ENCODE peak calls at places on chromosomes 1 and 21, in four cellular contexts. One of them, this sample, is unnamed.

GRCh38 chr1:102640872-102641271 is 467.4 kb downstream of the COL11A1 start:
- DNase-seq in stimulated activated CD4-positive, alpha-beta T cell treated with anti-CD3 and anti-CD28 coated beads, Interleukin-1b, Interleukin-23, amount 100 ng/mL, for 4 hours: no peak
- DNase-seq in ovary: no peak
- DNase-seq in cardiac fibroblast: peak; percentile 11
- DNase-seq in this sample: no peak

GRCh38 chr1:19730793-19731192 is 66.1 kb downstream of the HTR6 start:
- DNase-seq in stimulated activated CD4-positive, alpha-beta T cell treated with anti-CD3 and anti-CD28 coated beads, Interleukin-1b, Interleukin-23, amount 100 ng/mL, for 4 hours: no peak
- DNase-seq in ovary: no peak
- DNase-seq in cardiac fibroblast: no peak
- DNase-seq in this sample: no peak

GRCh38 chr1:31523012-31523411 is 53.3 kb upstream of the TINAGL1 start:
- DNase-seq in stimulated activated CD4-positive, alpha-beta T cell treated with anti-CD3 and anti-CD28 coated beads, Interleukin-1b, Interleukin-23, amount 100 ng/mL, for 4 hours: no peak
- DNase-seq in ovary: no peak
- DNase-seq in cardiac fibroblast: peak; percentile 9
- DNase-seq in this sample: no peak

GRCh38 chr1:69913967-69914366 is 291.4 kb downstream of the LRRC40 start:
- DNase-seq in stimulated activated CD4-positive, alpha-beta T cell treated with anti-CD3 and anti-CD28 coated beads, Interleukin-1b, Interleukin-23, amount 100 ng/mL, for 4 hours: no peak
- DNase-seq in ovary: no peak
- DNase-seq in cardiac fibroblast: peak; percentile 56
- DNase-seq in this sample: no peak

GRCh38 chr1:117817629-117818028 is 111.8 kb downstream of the GDAP2 start:
- DNase-seq in stimulated activated CD4-positive, alpha-beta T cell treated with anti-CD3 and anti-CD28 coated beads, Interleukin-1b, Interleukin-23, amount 100 ng/mL, for 4 hours: no peak
- DNase-seq in ovary: no peak
- DNase-seq in cardiac fibroblast: no peak
- DNase-seq in this sample: no peak

GRCh38 chr21:36698160-36699025 is 522 bp upstream of the SIM2 start:
- DNase-seq in stimulated activated CD4-positive, alpha-beta T cell treated with anti-CD3 and anti-CD28 coated beads, Interleukin-1b, Interleukin-23, amount 100 ng/mL, for 4 hours: no peak
- DNase-seq in ovary: no peak
- DNase-seq in cardiac fibroblast: no peak
- DNase-seq in this sample: no peak

GRCh38 chr21:34926784-34927548 is 122.1 kb downstream of the RUNX1 start:
- DNase-seq in stimulated activated CD4-positive, alpha-beta T cell treated with anti-CD3 and anti-CD28 coated beads, Interleukin-1b, Interleukin-23, amount 100 ng/mL, for 4 hours: no peak
- DNase-seq in ovary: no peak
- DNase-seq in cardiac fibroblast: peak; percentile 71
- DNase-seq in this sample: no peak

GRCh38 chr1:231800071-231800470 is 173.5 kb downstream of the DISC1 start:
- DNase-seq in stimulated activated CD4-positive, alpha-beta T cell treated with anti-CD3 and anti-CD28 coated beads, Interleukin-1b, Interleukin-23, amount 100 ng/mL, for 4 hours: no peak
- DNase-seq in ovary: no peak
- DNase-seq in cardiac fibroblast: peak; percentile 80
- DNase-seq in this sample: no peak

GRCh38 chr1:2439369-2439768 is 27.0 kb upstream of the PEX10 start:
- DNase-seq in stimulated activated CD4-positive, alpha-beta T cell treated with anti-CD3 and anti-CD28 coated beads, Interleukin-1b, Interleukin-23, amount 100 ng/mL, for 4 hours: no peak
- DNase-seq in ovary: no peak
- DNase-seq in cardiac fibroblast: no peak
- DNase-seq in this sample: no peak

GRCh38 chr1:68046885-68047658 is 3.4 kb downstream of the DIRAS3 start:
- DNase-seq in stimulated activated CD4-positive, alpha-beta T cell treated with anti-CD3 and anti-CD28 coated beads, Interleukin-1b, Interleukin-23, amount 100 ng/mL, for 4 hours: no peak
- DNase-seq in ovary: no peak
- DNase-seq in cardiac fibroblast: no peak
- DNase-seq in this sample: no peak

GRCh38 chr1:77533660-77534295 is 148.7 kb downstream of the ZZZ3 start:
- DNase-seq in stimulated activated CD4-positive, alpha-beta T cell treated with anti-CD3 and anti-CD28 coated beads, Interleukin-1b, Interleukin-23, amount 100 ng/mL, for 4 hours: peak; percentile 35
- DNase-seq in ovary: peak; percentile 56
- DNase-seq in cardiac fibroblast: peak; percentile 88
- DNase-seq in this sample: peak; percentile 55

GRCh38 chr1:9070421-9071015 is 1.1 kb upstream of the SLC2A5 start:
- DNase-seq in stimulated activated CD4-positive, alpha-beta T cell treated with anti-CD3 and anti-CD28 coated beads, Interleukin-1b, Interleukin-23, amount 100 ng/mL, for 4 hours: no peak
- DNase-seq in ovary: no peak
- DNase-seq in cardiac fibroblast: no peak
- DNase-seq in this sample: no peak

GRCh38 chr1:49556676-49557234 is 467.0 kb downstream of the AGBL4 start:
- DNase-seq in stimulated activated CD4-positive, alpha-beta T cell treated with anti-CD3 and anti-CD28 coated beads, Interleukin-1b, Interleukin-23, amount 100 ng/mL, for 4 hours: no peak
- DNase-seq in ovary: no peak
- DNase-seq in cardiac fibroblast: no peak
- DNase-seq in this sample: no peak

GRCh38 chr21:33348728-33349127 is 24.0 kb downstream of the IFNAR1 start:
- DNase-seq in stimulated activated CD4-positive, alpha-beta T cell treated with anti-CD3 and anti-CD28 coated beads, Interleukin-1b, Interleukin-23, amount 100 ng/mL, for 4 hours: no peak
- DNase-seq in ovary: no peak
- DNase-seq in cardiac fibroblast: peak; percentile 32
- DNase-seq in this sample: no peak

GRCh38 chr21:44751186-44751798 is 39.9 kb upstream of the TSPEAR start:
- DNase-seq in stimulated activated CD4-positive, alpha-beta T cell treated with anti-CD3 and anti-CD28 coated beads, Interleukin-1b, Interleukin-23, amount 100 ng/mL, for 4 hours: no peak
- DNase-seq in ovary: no peak
- DNase-seq in cardiac fibroblast: no peak
- DNase-seq in this sample: no peak

GRCh38 chr1:227451954-227452353 is 111.4 kb upstream of the ZNF678 start:
- DNase-seq in stimulated activated CD4-positive, alpha-beta T cell treated with anti-CD3 and anti-CD28 coated beads, Interleukin-1b, Interleukin-23, amount 100 ng/mL, for 4 hours: no peak
- DNase-seq in ovary: no peak
- DNase-seq in cardiac fibroblast: no peak
- DNase-seq in this sample: no peak

GRCh38 chr1:180155202-180155682 is 573 bp downstream of the QSOX1 start:
- DNase-seq in stimulated activated CD4-positive, alpha-beta T cell treated with anti-CD3 and anti-CD28 coated beads, Interleukin-1b, Interleukin-23, amount 100 ng/mL, for 4 hours: peak; percentile 18
- DNase-seq in ovary: peak; percentile 42
- DNase-seq in cardiac fibroblast: peak; percentile 15
- DNase-seq in this sample: no peak

GRCh38 chr21:45322231-45322959 is 34.7 kb upstream of the POFUT2 start:
- DNase-seq in stimulated activated CD4-positive, alpha-beta T cell treated with anti-CD3 and anti-CD28 coated beads, Interleukin-1b, Interleukin-23, amount 100 ng/mL, for 4 hours: no peak
- DNase-seq in ovary: no peak
- DNase-seq in cardiac fibroblast: no peak
- DNase-seq in this sample: no peak

GRCh38 chr1:166020229-166020628 is 146.6 kb downstream of the FAM78B start:
- DNase-seq in stimulated activated CD4-positive, alpha-beta T cell treated with anti-CD3 and anti-CD28 coated beads, Interleukin-1b, Interleukin-23, amount 100 ng/mL, for 4 hours: no peak
- DNase-seq in ovary: no peak
- DNase-seq in cardiac fibroblast: no peak
- DNase-seq in this sample: no peak

GRCh38 chr1:228000836-228001563 is 5.8 kb upstream of the WNT3A start:
- DNase-seq in stimulated activated CD4-positive, alpha-beta T cell treated with anti-CD3 and anti-CD28 coated beads, Interleukin-1b, Interleukin-23, amount 100 ng/mL, for 4 hours: no peak
- DNase-seq in ovary: no peak
- DNase-seq in cardiac fibroblast: no peak
- DNase-seq in this sample: no peak

GRCh38 chr1:205356424-205357151 is at the start of gene KLHDC8A:
- DNase-seq in stimulated activated CD4-positive, alpha-beta T cell treated with anti-CD3 and anti-CD28 coated beads, Interleukin-1b, Interleukin-23, amount 100 ng/mL, for 4 hours: no peak
- DNase-seq in ovary: peak; percentile 78
- DNase-seq in cardiac fibroblast: no peak
- DNase-seq in this sample: no peak

GRCh38 chr1:39410915-39411436 is 80.5 kb upstream of the BMP8A start:
- DNase-seq in stimulated activated CD4-positive, alpha-beta T cell treated with anti-CD3 and anti-CD28 coated beads, Interleukin-1b, Interleukin-23, amount 100 ng/mL, for 4 hours: peak; percentile 40
- DNase-seq in ovary: peak; percentile 85
- DNase-seq in cardiac fibroblast: peak; percentile 95
- DNase-seq in this sample: no peak

GRCh38 chr1:40155910-40156309 is 5.3 kb upstream of the RLF start:
- DNase-seq in stimulated activated CD4-positive, alpha-beta T cell treated with anti-CD3 and anti-CD28 coated beads, Interleukin-1b, Interleukin-23, amount 100 ng/mL, for 4 hours: no peak
- DNase-seq in ovary: no peak
- DNase-seq in cardiac fibroblast: no peak
- DNase-seq in this sample: no peak

GRCh38 chr1:109977657-109978378 is 6.7 kb upstream of the AHCYL1 start:
- DNase-seq in stimulated activated CD4-positive, alpha-beta T cell treated with anti-CD3 and anti-CD28 coated beads, Interleukin-1b, Interleukin-23, amount 100 ng/mL, for 4 hours: no peak
- DNase-seq in ovary: no peak
- DNase-seq in cardiac fibroblast: no peak
- DNase-seq in this sample: no peak

GRCh38 chr1:245153645-245154428 is 948 bp upstream of the KIF26B start:
- DNase-seq in stimulated activated CD4-positive, alpha-beta T cell treated with anti-CD3 and anti-CD28 coated beads, Interleukin-1b, Interleukin-23, amount 100 ng/mL, for 4 hours: peak; percentile 3
- DNase-seq in ovary: no peak
- DNase-seq in cardiac fibroblast: no peak
- DNase-seq in this sample: no peak

This sample was measured in foreskin melanocyte.